ENCODE peak calls at places on chromosome 13, in six cellular contexts. I is WTC11, X is HepG2, M is K562, Q is GM23338, L is H1. E is an unnamed sample.
A peak's percentile ranks its signal among the peaks of the same experiment; 100 is the strongest.

GRCh38 chr13:44212633-44213387 is 160.8 kb upstream of the SERP2 start:
- DNase-seq in I (no peak), X (no peak), Q (peak; percentile 19), M (no peak), L (no peak), E (no peak)

GRCh38 chr13:38530492-38530891 is 156.4 kb upstream of the FREM2 start:
- DNase-seq in M (peak; percentile 4), Q (peak; percentile 24), L (no peak), X (no peak), I (no peak), E (no peak)

GRCh38 chr13:98466634-98467236 is 110.2 kb downstream of the STK24 start:
- DNase-seq in I (peak; percentile 87), M (peak; percentile 51), Q (peak; percentile 84), L (no peak), X (peak; percentile 43), E (no peak)

GRCh38 chr13:21684576-21684975 is 13.7 kb downstream of the FGF9 start:
- DNase-seq in M (no peak), Q (no peak), L (no peak), X (no peak), I (no peak), E (no peak)

GRCh38 chr13:45715351-45715750 is 13.2 kb downstream of the CBY2 start:
- DNase-seq in M (no peak), L (no peak), I (no peak), Q (no peak), X (no peak), E (no peak)

GRCh38 chr13:46668302-46668720 is 115.3 kb downstream of the LRCH1 start:
- DNase-seq in I (no peak), Q (no peak), L (no peak), M (no peak), X (no peak), E (no peak)

GRCh38 chr13:51858433-51859247 is 3.1 kb upstream of the CCDC70 start:
- DNase-seq in Q (peak; percentile 38), I (no peak), M (no peak), X (peak; percentile 22), L (no peak), E (no peak)

GRCh38 chr13:77876176-77876575 is 42.5 kb downstream of the EDNRB start:
- DNase-seq in L (no peak), X (no peak), Q (no peak), I (no peak), M (no peak), E (no peak)

GRCh38 chr13:73101608-73102007 is 42.8 kb downstream of the KLF5 start:
- DNase-seq in Q (no peak), M (no peak), I (no peak), L (no peak), X (no peak), E (no peak)

GRCh38 chr13:35954207-35954560 is 177.0 kb downstream of the DCLK1 start:
- DNase-seq in X (no peak), I (no peak), L (no peak), Q (no peak), M (no peak), E (no peak)

GRCh38 chr13:24459234-24459633 is 53.3 kb downstream of the PARP4 start:
- DNase-seq in M (no peak), Q (no peak), I (no peak), L (no peak), X (no peak), E (peak; percentile 2)

GRCh38 chr13:50386527-50387123 is 371.4 kb downstream of the KCNRG start:
- DNase-seq in Q (peak; percentile 47), I (peak; percentile 23), M (no peak), X (no peak), L (no peak), E (no peak)

GRCh38 chr13:88887045-88887662 is 1216.0 kb downstream of the SLITRK5 start:
- DNase-seq in M (no peak), Q (peak; percentile 16), I (peak; percentile 27), X (peak; percentile 27), L (no peak), E (no peak)

GRCh38 chr13:33799950-33800592 is 17.9 kb upstream of the RFC3 start:
- DNase-seq in X (peak; percentile 38), I (no peak), L (no peak), M (no peak), Q (peak; percentile 37), E (no peak)
- TF ChIP-seq CREB1 in X (no peak), I (no peak), L (no peak), M (no peak), Q (no peak), E (no peak)

DNA sequence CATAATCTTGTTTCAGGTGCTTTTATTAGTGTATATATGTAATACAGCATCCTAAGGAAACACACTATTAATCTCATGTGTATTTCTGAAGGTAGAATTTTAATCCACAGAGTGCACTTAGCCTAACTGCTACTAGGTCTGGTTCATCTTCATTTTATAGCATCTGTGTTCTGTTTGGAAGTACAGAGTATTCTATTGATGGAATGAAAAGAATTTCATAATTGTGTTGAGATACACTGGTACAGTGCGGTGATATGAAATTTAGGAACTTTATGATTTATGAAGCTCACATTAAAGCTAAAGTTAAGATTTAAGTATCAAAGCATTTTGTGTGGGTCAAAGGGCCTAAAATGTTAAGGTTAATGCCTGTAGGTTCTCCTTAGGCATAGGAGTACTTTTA is 6.0 kb downstream of the PCDH17 start:
- DNase-seq in Q (no peak), M (no peak), L (no peak), X (no peak), I (no peak), E (no peak)
- TF ChIP-seq CREB1 in Q (no peak), M (no peak), L (no peak), X (no peak), I (no peak), E (no peak)

GRCh38 chr13:75666646-75667351 is 30.7 kb downstream of the LMO7 start:
- DNase-seq in I (no peak), L (no peak), X (no peak), M (no peak), Q (peak; percentile 49), E (no peak)
- TF ChIP-seq CREB1 in I (no peak), L (no peak), X (no peak), M (no peak), Q (no peak), E (no peak)

DNA sequence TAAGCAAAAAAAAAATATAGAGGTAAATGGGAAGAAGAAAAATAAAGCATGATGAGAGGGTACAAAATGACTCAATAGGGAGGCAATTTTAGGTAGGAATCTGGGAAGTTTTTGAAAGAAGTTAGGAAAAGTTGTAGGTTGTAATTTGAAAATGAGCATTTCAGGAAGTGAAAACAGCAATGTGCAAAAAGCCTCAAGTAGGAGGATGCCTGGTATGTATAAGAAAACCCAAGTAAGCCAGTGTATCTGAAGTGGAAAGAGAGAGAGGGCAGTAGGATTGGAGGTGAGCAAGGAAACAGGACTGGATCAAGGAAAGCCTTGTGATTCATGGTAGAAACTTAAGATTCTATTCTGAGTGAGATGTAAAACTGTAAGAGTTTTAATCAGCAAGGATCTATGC is 121.6 kb upstream of the SPRY2 start:
- DNase-seq in X (no peak), Q (no peak), L (no peak), M (no peak), I (no peak), E (no peak)
- TF ChIP-seq CREB1 in X (no peak), Q (no peak), L (no peak), M (no peak), I (no peak), E (no peak)

GRCh38 chr13:100392709-100393630 is 195.6 kb downstream of the GGACT start:
- DNase-seq in Q (peak; percentile 67), X (peak; percentile 91), I (no peak), M (peak; percentile 82), L (peak; percentile 41), E (peak; percentile 19)
- TF ChIP-seq CREB1 in Q (no peak), X (no peak), I (no peak), M (no peak), L (no peak), E (no peak)

GRCh38 chr13:105773887-105774538 is 761.4 kb downstream of the EFNB2 start:
- DNase-seq in X (peak; percentile 1), L (no peak), M (no peak), Q (no peak), I (no peak), E (no peak)
- TF ChIP-seq CREB1 in X (no peak), L (no peak), M (no peak), Q (no peak), I (no peak), E (no peak)

E was measured in GM12878.